ENCODE peak calls at places on chromosomes 16 and 17, in eight cellular contexts. E is activated gamma-delta T cell; C is HuH-7; A is B cell; K is activated CD4-positive, alpha-beta T cell treated with anti-CD3 and anti-CD28 coated beads, Interleukin-2, amount 50 U/mL, for 48 hours; Q is skeletal muscle cell; G is spleen; P is occipital lobe. W is an unnamed sample.

GRCh38 chr16:12898556-12898955 is 2.8 kb upstream of the SHISA9 start:
- DNase-seq in E (no peak), C (no peak), A (no peak), K (no peak), Q (no peak), G (no peak), P (no peak), W (no peak)

GRCh38 chr16:27127293-27127692 is 60.6 kb downstream of the C16orf82 start:
- DNase-seq in E (no peak), C (no peak), A (no peak), K (no peak), Q (no peak), G (no peak), P (no peak), W (no peak)

GRCh38 chr16:71966932-71967331 is 33.3 kb downstream of the PKD1L3 start:
- DNase-seq in E (no peak), C (no peak), A (no peak), K (no peak), Q (no peak), G (no peak), P (no peak), W (peak)

GRCh38 chr17:1554751-1555617 is 7.6 kb downstream of the PITPNA start:
- DNase-seq in E (no peak), C (no peak), A (no peak), K (no peak), Q (no peak), G (peak), P (no peak), W (no peak)

GRCh38 chr16:52649870-52650269 is 102.9 kb upstream of the TOX3 start:
- DNase-seq in E (no peak), C (no peak), A (no peak), K (no peak), Q (no peak), G (no peak), P (no peak), W (no peak)

GRCh38 chr17:50290074-50290702 is 15.9 kb downstream of the TMEM92 start:
- DNase-seq in E (no peak), C (no peak), A (no peak), K (peak), Q (peak), G (no peak), P (peak), W (peak)

GRCh38 chr17:73335591-73336503 is 24.0 kb upstream of the CDC42EP4 start:
- DNase-seq in E (no peak), C (no peak), A (no peak), K (no peak), Q (no peak), G (no peak), P (no peak), W (no peak)

GRCh38 chr16:41439-42068 is 11.9 kb downstream of the POLR3K start:
- DNase-seq in E (no peak), C (no peak), A (no peak), K (no peak), Q (no peak), G (no peak), P (no peak), W (no peak)

GRCh38 chr17:2709173-2709661 is 2.3 kb downstream of the CLUH start:
- DNase-seq in E (no peak), C (no peak), A (peak), K (no peak), Q (no peak), G (no peak), P (no peak), W (peak)

GRCh38 chr16:22139008-22139407 is 23.3 kb upstream of the SDR42E2 start:
- DNase-seq in E (no peak), C (no peak), A (no peak), K (no peak), Q (no peak), G (no peak), P (no peak), W (no peak)

GRCh38 chr16:54287018-54287757 is 601 bp upstream of the IRX3 start:
- DNase-seq in E (no peak), C (peak), A (peak), K (no peak), Q (no peak), G (no peak), P (no peak), W (no peak)

GRCh38 chr17:5133311-5133710 is 17.5 kb downstream of the USP6 start:
- DNase-seq in E (no peak), C (no peak), A (no peak), K (no peak), Q (no peak), G (no peak), P (no peak), W (no peak)

GRCh38 chr17:59329558-59330313 is 1.7 kb upstream of the YPEL2 start:
- DNase-seq in E (no peak), C (peak), A (peak), K (peak), Q (peak), G (peak), P (peak), W (peak)

GRCh38 chr16:74713876-74714275 is 13.2 kb upstream of the MLKL start:
- DNase-seq in E (no peak), C (no peak), A (no peak), K (no peak), Q (no peak), G (peak), P (no peak), W (no peak)

GRCh38 chr17:74695629-74696028 is 17.1 kb downstream of the CD300LF start:
- DNase-seq in E (no peak), C (no peak), A (no peak), K (no peak), Q (no peak), G (peak), P (no peak), W (no peak)

GRCh38 chr17:40316571-40317344 is 7.8 kb downstream of the RARA start:
- DNase-seq in E (no peak), C (peak), A (no peak), K (no peak), Q (peak), G (peak), P (no peak), W (no peak)

GRCh38 chr16:88454315-88455057 is 1.4 kb downstream of the ZFPM1 start:
- DNase-seq in E (no peak), C (peak), A (peak), K (peak), Q (no peak), G (peak), P (no peak), W (no peak)

GRCh38 chr17:73770115-73770848 is 126.0 kb upstream of the SDK2 start:
- DNase-seq in E (no peak), C (no peak), A (no peak), K (no peak), Q (peak), G (no peak), P (peak), W (peak)

GRCh38 chr17:75250009-75250471 is 11.4 kb downstream of the GGA3 start:
- DNase-seq in E (no peak), C (no peak), A (no peak), K (peak), Q (no peak), G (no peak), P (no peak), W (no peak)

GRCh38 chr17:76414334-76415295 is 30.2 kb downstream of the SPHK1 start:
- DNase-seq in E (no peak), C (no peak), A (peak), K (no peak), Q (no peak), G (peak), P (peak), W (no peak)

GRCh38 chr17:73342549-73343167 is 30.9 kb upstream of the CDC42EP4 start:
- DNase-seq in E (no peak), C (no peak), A (no peak), K (no peak), Q (no peak), G (no peak), P (no peak), W (no peak)

GRCh38 chr16:88787579-88788314 is 2.7 kb upstream of the PIEZO1 start:
- DNase-seq in E (no peak), C (no peak), A (no peak), K (no peak), Q (no peak), G (no peak), P (no peak), W (no peak)

GRCh38 chr17:49843774-49844350 is 4.0 kb downstream of the TAC4 start:
- DNase-seq in E (no peak), C (peak), A (no peak), K (peak), Q (no peak), G (no peak), P (no peak), W (no peak)

GRCh38 chr16:65069766-65070165 is 52.1 kb downstream of the CDH11 start:
- DNase-seq in E (no peak), C (no peak), A (no peak), K (no peak), Q (peak), G (no peak), P (no peak), W (no peak)

GRCh38 chr17:55426851-55427586 is 5.4 kb upstream of the MMD start:
- DNase-seq in E (no peak), C (no peak), A (no peak), K (no peak), Q (peak), G (no peak), P (no peak), W (no peak)

GRCh38 chr16:30839523-30840227 is 52.7 kb upstream of the ZNF629 start:
- DNase-seq in E (no peak), C (no peak), A (no peak), K (no peak), Q (no peak), G (no peak), P (no peak), W (no peak)

W was measured in LNCaP clone FGC.